ENCODE peak calls at places on chromosomes 1 and 21, in five cellular contexts. W, H, O, V and Y are unnamed samples.

GRCh38 chr21:38667466-38667865 is 138.3 kb upstream of the ETS2 start:
- DNase-seq in W (no peak), H (no peak), O (no peak), V (no peak), Y (no peak)

GRCh38 chr1:25148673-25149300 is 83.5 kb downstream of the SYF2 start:
- DNase-seq in W (no peak), H (peak; percentile 63), O (no peak), V (no peak), Y (peak; percentile 52)

GRCh38 chr1:76939107-76939816 is 72.0 kb downstream of the ST6GALNAC5 start:
- DNase-seq in W (peak; percentile 37), H (no peak), O (no peak), V (peak; percentile 20), Y (no peak)

GRCh38 chr1:2840036-2840809 is 38.7 kb upstream of the TTC34 start:
- DNase-seq in W (no peak), H (peak; percentile 34), O (no peak), V (no peak), Y (no peak)

GRCh38 chr1:178031856-178032320 is 62.0 kb upstream of the RASAL2 start:
- DNase-seq in W (peak; percentile 93), H (peak; percentile 85), O (peak; percentile 34), V (peak; percentile 80), Y (peak; percentile 81)

GRCh38 chr1:85374160-85374559 is 90.8 kb downstream of the DDAH1 start:
- DNase-seq in W (peak; percentile 95), H (no peak), O (no peak), V (no peak), Y (no peak)

GRCh38 chr1:105914403-105914802 is 1142.1 kb upstream of the PRMT6 start:
- DNase-seq in W (no peak), H (no peak), O (no peak), V (no peak), Y (no peak)

GRCh38 chr1:193589597-193590040 is 403.2 kb upstream of the B3GALT2 start:
- DNase-seq in W (peak; percentile 62), H (peak; percentile 14), O (no peak), V (no peak), Y (no peak)

GRCh38 chr1:91165033-91165654 is 143.3 kb upstream of the ZNF644 start:
- DNase-seq in W (peak; percentile 45), H (peak; percentile 90), O (peak; percentile 68), V (peak; percentile 72), Y (peak; percentile 88)

GRCh38 chr1:21100496-21100895 is 76.2 kb downstream of the EIF4G3 start:
- DNase-seq in W (no peak), H (no peak), O (no peak), V (no peak), Y (no peak)

GRCh38 chr21:31397939-31398338 is 53.9 kb upstream of the TIAM1 start:
- DNase-seq in W (no peak), H (peak; percentile 73), O (no peak), V (no peak), Y (no peak)

GRCh38 chr1:211632117-211632807 is 43.2 kb downstream of the NEK2 start:
- DNase-seq in W (no peak), H (no peak), O (no peak), V (no peak), Y (no peak)

GRCh38 chr1:59219926-59220325 is 77.0 kb upstream of the FGGY start:
- DNase-seq in W (peak; percentile 50), H (no peak), O (no peak), V (no peak), Y (no peak)

GRCh38 chr1:221573727-221574126 is 168.2 kb downstream of the DUSP10 start:
- DNase-seq in W (no peak), H (no peak), O (no peak), V (no peak), Y (no peak)

GRCh38 chr1:89757532-89757931 is 63.3 kb upstream of the LRRC8D start:
- DNase-seq in W (peak; percentile 27), H (no peak), O (no peak), V (no peak), Y (no peak)

GRCh38 chr1:46721204-46721603 is 2.3 kb upstream of the EFCAB14 start:
- DNase-seq in W (no peak), H (no peak), O (no peak), V (no peak), Y (no peak)

GRCh38 chr1:211336161-211336560 is 9.5 kb downstream of the TRAF5 start:
- DNase-seq in W (no peak), H (no peak), O (no peak), V (no peak), Y (no peak)

GRCh38 chr1:7491089-7491817 is 279.8 kb upstream of the VAMP3 start:
- DNase-seq in W (peak; percentile 77), H (no peak), O (no peak), V (no peak), Y (no peak)

GRCh38 chr1:228414511-228415211 is 2.0 kb downstream of the TRIM17 start:
- DNase-seq in W (no peak), H (no peak), O (no peak), V (no peak), Y (no peak)
- H4K8ac ChIP-seq in W (no peak overlapping the region), H (no peak overlapping the region), O (no peak overlapping the region), V (no peak overlapping the region), Y (no peak overlapping the region)

DNA sequence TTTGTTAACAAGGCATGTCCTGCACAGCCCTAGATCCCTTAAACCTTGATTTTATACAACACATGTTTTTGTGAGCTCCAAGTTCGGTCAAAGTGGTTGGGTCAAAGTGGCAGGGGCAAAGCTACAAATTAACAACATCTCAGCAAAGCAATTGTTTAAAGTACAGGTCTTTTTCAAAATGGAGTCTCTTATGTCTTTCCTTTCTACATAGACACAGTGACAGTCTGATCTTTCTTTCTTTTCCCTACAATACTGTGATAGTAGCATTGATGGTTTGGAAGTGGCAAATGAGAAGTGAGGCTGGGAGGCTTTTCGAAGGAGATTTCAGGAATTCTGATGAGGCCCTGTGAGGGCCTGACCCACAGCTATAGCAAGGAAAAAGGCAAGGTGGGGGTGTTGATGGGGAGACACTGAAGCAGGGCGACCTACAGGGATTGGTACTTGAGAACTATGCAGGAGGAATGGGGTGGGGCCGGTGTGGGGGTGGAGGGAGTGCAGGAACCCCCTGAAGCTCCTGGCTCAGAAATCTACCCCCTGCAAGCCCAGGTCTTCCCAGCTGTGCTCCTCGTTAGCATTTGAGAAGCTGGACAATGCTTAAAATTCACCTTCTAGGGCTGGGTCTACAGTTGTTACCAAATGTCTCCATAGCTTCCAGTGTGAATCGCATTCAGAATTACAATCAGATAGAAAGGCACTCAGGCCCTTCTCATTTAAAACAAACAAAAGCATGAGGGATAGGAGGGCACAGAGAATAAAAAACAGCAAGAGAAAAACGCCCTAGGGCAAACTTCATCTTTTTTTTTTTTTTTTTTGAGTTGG is 102.6 kb upstream of the PPM1J start:
- DNase-seq in W (no peak), H (peak; percentile 91), O (peak; percentile 99), V (no peak), Y (peak; percentile 97)
- H4K8ac ChIP-seq in W (no peak overlapping the region), H (no peak overlapping the region), O (no peak overlapping the region), V (no peak overlapping the region), Y (no peak overlapping the region)

DNA sequence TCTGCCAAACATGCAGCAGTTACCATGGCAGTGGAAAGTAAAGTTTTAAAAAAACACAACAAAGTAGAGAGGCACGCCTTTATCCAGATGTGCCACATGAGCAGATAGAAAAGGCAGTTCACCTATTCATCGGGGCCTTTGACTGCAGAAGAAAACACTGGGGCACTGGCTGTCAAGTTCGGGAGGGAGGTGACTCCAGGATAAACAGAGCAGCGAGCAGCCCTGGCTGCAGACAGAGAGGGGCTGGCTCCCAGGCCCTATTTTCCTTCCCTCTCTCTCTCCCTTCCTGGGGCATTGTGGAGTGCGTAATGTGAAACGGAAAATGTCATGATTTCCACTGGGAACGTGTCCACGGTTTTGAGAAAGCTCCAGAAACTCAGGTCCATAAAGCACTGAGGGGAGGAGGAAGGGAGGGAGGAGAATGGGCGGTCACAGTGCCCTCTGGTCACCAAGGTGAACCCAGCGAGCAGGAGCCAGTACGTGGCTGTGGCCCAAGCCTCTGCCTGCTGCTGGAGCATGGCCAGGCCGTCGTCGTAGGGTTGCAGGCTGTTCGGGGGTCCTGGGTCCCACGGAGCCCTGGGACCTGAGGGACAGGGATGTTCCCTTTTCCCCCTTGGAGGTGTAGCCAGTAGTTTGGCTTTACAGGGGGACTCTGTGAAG is 114.7 kb upstream of the IRF2BP2 start:
- DNase-seq in W (no peak), H (no peak), O (no peak), V (no peak), Y (peak; percentile 49)
- H4K8ac ChIP-seq in W (peak overlapping the region; percentile 82), H (no peak overlapping the region), O (peak overlapping the region; percentile 57), V (no peak overlapping the region), Y (no peak overlapping the region)

DNA sequence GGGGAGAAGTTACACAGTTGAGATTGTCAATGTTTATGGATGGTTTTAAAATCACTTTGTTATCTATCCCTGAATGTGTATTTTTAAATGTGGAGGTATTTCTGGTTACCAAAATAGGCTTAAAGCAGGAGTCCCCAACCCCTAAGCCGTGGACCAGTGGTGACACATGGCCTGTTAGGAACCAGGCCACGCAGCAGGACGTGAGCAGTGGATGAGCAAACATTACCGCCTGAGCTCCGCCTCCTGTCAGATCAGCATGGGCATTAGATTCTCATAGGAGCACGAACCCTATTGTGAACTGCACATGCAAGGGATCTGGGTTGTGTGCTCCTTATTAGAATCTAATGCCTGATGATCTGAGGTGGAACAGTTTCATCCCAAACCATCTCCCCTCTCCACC is 151.6 kb downstream of the GALNT2 start:
- DNase-seq in W (no peak), H (no peak), O (no peak), V (no peak), Y (no peak)
- H4K8ac ChIP-seq in W (no peak overlapping the region), H (no peak overlapping the region), O (no peak overlapping the region), V (no peak overlapping the region), Y (no peak overlapping the region)

GRCh38 chr1:244368279-244368678 is 83.4 kb downstream of the ADSS2 start:
- DNase-seq in W (no peak), H (no peak), O (no peak), V (no peak), Y (no peak)
- H4K8ac ChIP-seq in W (no peak overlapping the region), H (no peak overlapping the region), O (no peak overlapping the region), V (no peak overlapping the region), Y (no peak overlapping the region)